ENCODE peak calls at places on chromosomes 12 and 14, in six cellular contexts. One of them, this sample, is unnamed.

GRCh38 chr12:81722004-81722403 is 37.1 kb downstream of the PPFIA2 start:
- DNase-seq in astrocyte: peak
- DNase-seq in A549: no peak
- DNase-seq in DND-41: no peak
- DNase-seq in GM23338: no peak
- DNase-seq in ovary: no peak
- DNase-seq in this sample: no peak

GRCh38 chr14:64928239-64929002 is 14.1 kb downstream of the GPX2 start:
- DNase-seq in ovary: no peak
- DNase-seq in astrocyte: no peak
- DNase-seq in A549: no peak
- DNase-seq in GM23338: no peak
- DNase-seq in DND-41: peak
- DNase-seq in this sample: no peak

GRCh38 chr12:128025856-128026255 is 241.1 kb upstream of the TMEM132C start:
- DNase-seq in astrocyte: no peak
- DNase-seq in A549: no peak
- DNase-seq in GM23338: no peak
- DNase-seq in ovary: no peak
- DNase-seq in DND-41: no peak
- DNase-seq in this sample: no peak

GRCh38 chr12:25730489-25731349 is 177.6 kb upstream of the LMNTD1 start:
- DNase-seq in GM23338: peak
- DNase-seq in A549: no peak
- DNase-seq in astrocyte: no peak
- DNase-seq in DND-41: no peak
- DNase-seq in ovary: no peak
- DNase-seq in this sample: no peak

GRCh38 chr12:107393043-107393725 is 292.4 kb upstream of the PWP1 start:
- DNase-seq in GM23338: no peak
- DNase-seq in astrocyte: no peak
- DNase-seq in A549: no peak
- DNase-seq in DND-41: no peak
- DNase-seq in ovary: no peak
- DNase-seq in this sample: no peak

GRCh38 chr12:101789171-101789570 is 41.6 kb downstream of the GNPTAB start:
- DNase-seq in DND-41: no peak
- DNase-seq in ovary: no peak
- DNase-seq in astrocyte: no peak
- DNase-seq in GM23338: no peak
- DNase-seq in A549: no peak
- DNase-seq in this sample: no peak

GRCh38 chr12:39764944-39765560 is 145.4 kb upstream of the ABCD2 start:
- DNase-seq in DND-41: no peak
- DNase-seq in astrocyte: peak
- DNase-seq in ovary: no peak
- DNase-seq in GM23338: peak
- DNase-seq in A549: peak
- DNase-seq in this sample: no peak

GRCh38 chr12:102634216-102634615 is 153.9 kb upstream of the IGF1 start:
- DNase-seq in astrocyte: peak
- DNase-seq in DND-41: no peak
- DNase-seq in A549: no peak
- DNase-seq in GM23338: no peak
- DNase-seq in ovary: no peak
- DNase-seq in this sample: no peak

GRCh38 chr12:25839470-25839869 is 119.0 kb upstream of the RASSF8 start:
- DNase-seq in A549: peak
- DNase-seq in DND-41: no peak
- DNase-seq in GM23338: no peak
- DNase-seq in ovary: no peak
- DNase-seq in astrocyte: peak
- DNase-seq in this sample: no peak

GRCh38 chr12:32788405-32788804 is 32.7 kb upstream of the YARS2 start:
- DNase-seq in A549: no peak
- DNase-seq in astrocyte: no peak
- DNase-seq in ovary: no peak
- DNase-seq in DND-41: no peak
- DNase-seq in GM23338: no peak
- DNase-seq in this sample: no peak

GRCh38 chr14:40123816-40124215 is 691.6 kb upstream of the FBXO33 start:
- DNase-seq in DND-41: no peak
- DNase-seq in ovary: no peak
- DNase-seq in A549: no peak
- DNase-seq in GM23338: no peak
- DNase-seq in astrocyte: peak
- DNase-seq in this sample: no peak

GRCh38 chr14:52031781-52032180 is 37.1 kb downstream of the NID2 start:
- DNase-seq in A549: no peak
- DNase-seq in GM23338: no peak
- DNase-seq in DND-41: no peak
- DNase-seq in ovary: no peak
- DNase-seq in astrocyte: peak
- DNase-seq in this sample: no peak

GRCh38 chr14:71247106-71247505 is 339.8 kb downstream of the PCNX1 start:
- DNase-seq in astrocyte: no peak
- DNase-seq in DND-41: no peak
- DNase-seq in ovary: no peak
- DNase-seq in GM23338: no peak
- DNase-seq in A549: no peak
- DNase-seq in this sample: no peak

GRCh38 chr12:12156835-12157234 is 86.1 kb downstream of the BCL2L14 start:
- DNase-seq in ovary: no peak
- DNase-seq in astrocyte: no peak
- DNase-seq in GM23338: no peak
- DNase-seq in DND-41: no peak
- DNase-seq in A549: no peak
- DNase-seq in this sample: no peak

GRCh38 chr12:65937181-65937641 is 112.9 kb downstream of the HMGA2 start:
- DNase-seq in astrocyte: no peak
- DNase-seq in GM23338: no peak
- DNase-seq in A549: no peak
- DNase-seq in ovary: no peak
- DNase-seq in DND-41: no peak
- DNase-seq in this sample: no peak

GRCh38 chr14:58731465-58732330 is 93.9 kb downstream of the DACT1 start:
- DNase-seq in GM23338: no peak
- DNase-seq in A549: peak
- DNase-seq in DND-41: no peak
- DNase-seq in astrocyte: peak
- DNase-seq in ovary: no peak
- DNase-seq in this sample: no peak

GRCh38 chr12:5428332-5429221 is 3.3 kb upstream of the NTF3 start:
- DNase-seq in ovary: no peak
- DNase-seq in A549: no peak
- DNase-seq in astrocyte: no peak
- DNase-seq in DND-41: no peak
- DNase-seq in GM23338: peak
- DNase-seq in this sample: no peak
- TF ChIP-seq CTCF in ovary: peak
- TF ChIP-seq CTCF in A549: no peak
- TF ChIP-seq CTCF in astrocyte: peak
- TF ChIP-seq CTCF in DND-41: peak
- TF ChIP-seq CTCF in GM23338: peak
- TF ChIP-seq CTCF in this sample: peak

DNA sequence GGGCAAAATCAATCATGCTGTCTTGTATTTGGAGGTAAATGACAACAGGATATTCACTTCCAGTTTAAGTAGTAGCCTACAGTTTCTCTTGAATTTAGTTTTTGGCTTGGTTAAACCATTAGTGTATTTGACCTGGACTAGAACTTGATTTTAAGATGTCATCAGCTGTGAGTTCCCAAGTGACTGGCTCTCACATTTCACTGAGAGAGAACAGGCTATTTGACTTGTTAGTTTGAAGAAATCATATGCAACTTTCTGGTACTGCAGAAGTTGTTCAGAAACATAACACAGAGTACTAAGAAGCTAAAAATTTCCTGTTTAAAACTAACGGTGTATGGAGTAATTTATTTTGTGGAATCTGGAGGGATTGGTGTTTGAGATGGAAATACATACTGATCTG is 22.3 kb downstream of the MNAT1 start:
- DNase-seq in GM23338: no peak
- DNase-seq in astrocyte: no peak
- DNase-seq in ovary: no peak
- DNase-seq in A549: no peak
- DNase-seq in DND-41: no peak
- DNase-seq in this sample: no peak
- H3K27ac ChIP-seq in GM23338: peak
- H3K27ac ChIP-seq in astrocyte: no peak
- H3K27ac ChIP-seq in ovary: no peak
- H3K27ac ChIP-seq in A549: no peak
- H3K27ac ChIP-seq in DND-41: no peak
- H3K27ac ChIP-seq in this sample: no peak

GRCh38 chr14:22837750-22838538 is 1.6 kb downstream of the MMP14 start:
- DNase-seq in astrocyte: peak
- DNase-seq in ovary: peak
- DNase-seq in GM23338: peak
- DNase-seq in A549: no peak
- DNase-seq in DND-41: no peak
- DNase-seq in this sample: no peak

GRCh38 chr14:22836301-22837058 is at the start of gene MMP14:
- DNase-seq in GM23338: peak
- DNase-seq in ovary: peak
- DNase-seq in DND-41: no peak
- DNase-seq in astrocyte: peak
- DNase-seq in A549: no peak
- DNase-seq in this sample: no peak

GRCh38 chr14:22838631-22839041 is 2.3 kb downstream of the MMP14 start:
- DNase-seq in astrocyte: peak
- DNase-seq in ovary: no peak
- DNase-seq in GM23338: no peak
- DNase-seq in A549: no peak
- DNase-seq in DND-41: no peak
- DNase-seq in this sample: no peak

GRCh38 chr14:22835505-22835904 is 880 bp upstream of the MMP14 start:
- DNase-seq in astrocyte: no peak
- DNase-seq in ovary: no peak
- DNase-seq in GM23338: no peak
- DNase-seq in A549: no peak
- DNase-seq in DND-41: no peak
- DNase-seq in this sample: no peak

DNA sequence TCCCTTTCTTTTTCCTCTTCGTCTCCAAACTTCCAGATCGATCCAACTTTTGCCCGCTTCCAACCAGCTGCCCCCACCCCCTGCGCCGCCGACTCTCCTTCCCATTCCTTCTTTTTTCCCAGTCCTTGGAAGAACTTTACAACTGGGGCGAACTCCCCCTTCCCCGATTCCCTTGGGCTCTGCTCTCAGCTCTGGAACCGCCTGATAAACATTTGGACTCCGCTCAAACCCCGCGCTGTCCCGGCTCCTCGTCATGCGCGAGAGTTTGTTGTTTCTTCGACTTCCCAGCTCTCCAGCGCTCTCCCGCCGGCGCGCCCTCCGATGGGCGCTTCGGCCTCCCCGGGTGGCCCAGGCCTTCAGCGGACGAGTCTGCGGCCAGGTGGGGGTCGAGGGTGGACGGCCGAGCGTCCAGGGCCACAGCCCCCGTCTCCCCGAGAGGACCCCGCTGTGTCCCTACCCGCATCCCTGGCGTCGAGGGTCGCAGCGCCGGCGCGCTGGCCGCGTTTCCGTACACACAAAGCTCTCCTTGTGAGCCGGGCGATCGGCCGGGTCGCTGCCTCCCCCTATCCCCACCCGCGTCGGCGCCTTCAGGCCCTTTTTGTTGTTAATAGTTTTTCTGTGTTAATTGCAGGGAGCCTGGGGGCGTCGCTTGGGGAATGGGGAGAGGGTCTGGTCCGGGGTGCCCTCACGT is 819 bp downstream of the MMP14 start:
- DNase-seq in GM23338: peak
- DNase-seq in ovary: peak
- DNase-seq in DND-41: no peak
- DNase-seq in A549: no peak
- DNase-seq in astrocyte: no peak
- DNase-seq in this sample: peak
- TF ChIP-seq CTCF in GM23338: no peak
- TF ChIP-seq CTCF in ovary: peak
- TF ChIP-seq CTCF in DND-41: no peak
- TF ChIP-seq CTCF in A549: no peak
- TF ChIP-seq CTCF in astrocyte: no peak
- TF ChIP-seq CTCF in this sample: no peak

GRCh38 chr12:47236109-47236714 is 156.5 kb upstream of the AMIGO2 start:
- DNase-seq in astrocyte: peak
- DNase-seq in A549: peak
- DNase-seq in ovary: no peak
- DNase-seq in GM23338: no peak
- DNase-seq in DND-41: no peak
- DNase-seq in this sample: no peak
- H3K27ac ChIP-seq in astrocyte: peak
- H3K27ac ChIP-seq in A549: peak
- H3K27ac ChIP-seq in ovary: no peak
- H3K27ac ChIP-seq in GM23338: no peak
- H3K27ac ChIP-seq in DND-41: no peak
- H3K27ac ChIP-seq in this sample: no peak

GRCh38 chr12:8947737-8948136 is 1.7 kb downstream of the M6PR start:
- DNase-seq in DND-41: no peak
- DNase-seq in GM23338: no peak
- DNase-seq in astrocyte: no peak
- DNase-seq in ovary: no peak
- DNase-seq in A549: no peak
- DNase-seq in this sample: no peak

GRCh38 chr12:8950702-8951478 is 1.4 kb upstream of the M6PR start:
- DNase-seq in astrocyte: no peak
- DNase-seq in GM23338: no peak
- DNase-seq in DND-41: no peak
- DNase-seq in ovary: no peak
- DNase-seq in A549: no peak
- DNase-seq in this sample: no peak

GRCh38 chr12:8950287-8950574 is 786 bp upstream of the M6PR start:
- DNase-seq in ovary: no peak
- DNase-seq in A549: no peak
- DNase-seq in GM23338: no peak
- DNase-seq in DND-41: no peak
- DNase-seq in astrocyte: no peak
- DNase-seq in this sample: no peak

GRCh38 chr12:8948711-8949524 is 527 bp downstream of the M6PR start:
- DNase-seq in DND-41: peak
- DNase-seq in astrocyte: peak
- DNase-seq in ovary: no peak
- DNase-seq in A549: peak
- DNase-seq in GM23338: peak
- DNase-seq in this sample: no peak

GRCh38 chr12:8949525-8950286 is at the start of gene M6PR:
- DNase-seq in ovary: peak
- DNase-seq in A549: peak
- DNase-seq in DND-41: peak
- DNase-seq in GM23338: peak
- DNase-seq in astrocyte: peak
- DNase-seq in this sample: peak
- TF ChIP-seq CTCF in ovary: peak
- TF ChIP-seq CTCF in A549: peak
- TF ChIP-seq CTCF in DND-41: peak
- TF ChIP-seq CTCF in GM23338: peak
- TF ChIP-seq CTCF in astrocyte: peak
- TF ChIP-seq CTCF in this sample: peak

GRCh38 chr12:27973487-27973890 is 956 bp upstream of the PTHLH start:
- DNase-seq in astrocyte: no peak
- DNase-seq in ovary: no peak
- DNase-seq in GM23338: peak
- DNase-seq in A549: peak
- DNase-seq in DND-41: no peak
- DNase-seq in this sample: no peak
- H3K27ac ChIP-seq in astrocyte: no peak
- H3K27ac ChIP-seq in ovary: no peak
- H3K27ac ChIP-seq in GM23338: no peak
- H3K27ac ChIP-seq in A549: peak
- H3K27ac ChIP-seq in DND-41: no peak
- H3K27ac ChIP-seq in this sample: no peak

GRCh38 chr12:50182461-50182860 is 15.3 kb upstream of the CERS5 start:
- DNase-seq in GM23338: no peak
- DNase-seq in astrocyte: no peak
- DNase-seq in ovary: no peak
- DNase-seq in A549: no peak
- DNase-seq in DND-41: no peak
- DNase-seq in this sample: no peak
- TF ChIP-seq CTCF in GM23338: no peak
- TF ChIP-seq CTCF in astrocyte: no peak
- TF ChIP-seq CTCF in ovary: no peak
- TF ChIP-seq CTCF in A549: peak
- TF ChIP-seq CTCF in DND-41: no peak
- TF ChIP-seq CTCF in this sample: no peak